ENCODE peak calls at places on chromosomes 13 and 19, in four cellular contexts. One of them, this sample, is unnamed.

GRCh38 chr19:29075149-29075548 is 137.8 kb downstream of the UQCRFS1 start:
- DNase-seq in nephron progenitor cell: no peak
- DNase-seq in AG10803: no peak
- DNase-seq in SHP77: no peak
- DNase-seq in this sample: no peak

GRCh38 chr19:18995804-18996241 is 37.5 kb downstream of the SUGP2 start:
- DNase-seq in nephron progenitor cell: peak
- DNase-seq in AG10803: peak
- DNase-seq in SHP77: peak
- DNase-seq in this sample: no peak

GRCh38 chr13:73367886-73368285 is 309.1 kb downstream of the KLF5 start:
- DNase-seq in nephron progenitor cell: no peak
- DNase-seq in AG10803: no peak
- DNase-seq in SHP77: no peak
- DNase-seq in this sample: no peak

GRCh38 chr19:1507192-1507660 is 5.6 kb downstream of the ADAMTSL5 start:
- DNase-seq in nephron progenitor cell: no peak
- DNase-seq in AG10803: no peak
- DNase-seq in SHP77: no peak
- DNase-seq in this sample: no peak

GRCh38 chr13:50276550-50276949 is 261.3 kb downstream of the KCNRG start:
- DNase-seq in nephron progenitor cell: no peak
- DNase-seq in AG10803: no peak
- DNase-seq in SHP77: no peak
- DNase-seq in this sample: no peak

GRCh38 chr13:28401303-28402056 is 93.4 kb downstream of the FLT1 start:
- DNase-seq in nephron progenitor cell: no peak
- DNase-seq in AG10803: peak
- DNase-seq in SHP77: no peak
- DNase-seq in this sample: no peak

GRCh38 chr19:8141726-8142524 is 7.5 kb downstream of the FBN3 start:
- DNase-seq in nephron progenitor cell: no peak
- DNase-seq in AG10803: no peak
- DNase-seq in SHP77: no peak
- DNase-seq in this sample: no peak

GRCh38 chr19:22610121-22610520 is 24.0 kb upstream of the ZNF492 start:
- DNase-seq in nephron progenitor cell: no peak
- DNase-seq in AG10803: no peak
- DNase-seq in SHP77: no peak
- DNase-seq in this sample: no peak

GRCh38 chr13:44812818-44813217 is 176.5 kb downstream of the NUFIP1 start:
- DNase-seq in nephron progenitor cell: no peak
- DNase-seq in AG10803: peak
- DNase-seq in SHP77: no peak
- DNase-seq in this sample: no peak

GRCh38 chr19:35513231-35513974 is at the start of gene DMKN:
- DNase-seq in nephron progenitor cell: no peak
- DNase-seq in AG10803: peak
- DNase-seq in SHP77: no peak
- DNase-seq in this sample: no peak

GRCh38 chr19:50328257-50329145 is 676 bp downstream of the KCNC3 start:
- DNase-seq in nephron progenitor cell: peak
- DNase-seq in AG10803: peak
- DNase-seq in SHP77: peak
- DNase-seq in this sample: no peak

GRCh38 chr19:34232566-34233481 is 21.5 kb upstream of the GARRE1 start:
- DNase-seq in nephron progenitor cell: no peak
- DNase-seq in AG10803: peak
- DNase-seq in SHP77: no peak
- DNase-seq in this sample: no peak